ENCODE peak calls at places on chromosomes 11 and 22, in four cellular contexts. I, G, E and F are unnamed samples.

GRCh38 chr22:47994899-47995573 is 1232.6 kb downstream of the TBC1D22A start:
- DNase-seq in I (no peak), G (no peak), E (no peak), F (no peak)

GRCh38 chr11:279966-280761 is 2.0 kb downstream of the NLRP6 start:
- DNase-seq in I (no peak), G (peak; percentile 51), E (no peak), F (no peak)

GRCh38 chr22:49734882-49735281 is 92.8 kb downstream of the BRD1 start:
- DNase-seq in I (no peak), G (no peak), E (no peak), F (no peak)

GRCh38 chr22:46027219-46028068 is 50.5 kb upstream of the WNT7B start:
- DNase-seq in I (no peak), G (peak; percentile 63), E (no peak), F (no peak)

GRCh38 chr11:129286813-129287212 is 88.8 kb upstream of the BARX2 start:
- DNase-seq in I (no peak), G (no peak), E (no peak), F (no peak)

GRCh38 chr11:72591785-72592490 is 82.3 kb downstream of the PDE2A start:
- DNase-seq in I (no peak), G (no peak), E (no peak), F (no peak)

GRCh38 chr11:126332221-126332711 is 23.2 kb upstream of the ST3GAL4 start:
- DNase-seq in I (no peak), G (peak; percentile 80), E (peak; percentile 47), F (no peak)

GRCh38 chr11:125072210-125072960 is 9.3 kb downstream of the SLC37A2 start:
- DNase-seq in I (no peak), G (no peak), E (no peak), F (no peak)

GRCh38 chr11:10688401-10688800 is 5.2 kb downstream of the IRAG1 start:
- DNase-seq in I (no peak), G (no peak), E (no peak), F (no peak)

GRCh38 chr22:41447435-41448188 is 1.0 kb upstream of the TOB2 start:
- DNase-seq in I (no peak), G (peak; percentile 81), E (no peak), F (no peak)

GRCh38 chr11:109978895-109979294 is 114.3 kb upstream of the ZC3H12C start:
- DNase-seq in I (no peak), G (peak; percentile 8), E (no peak), F (no peak)

GRCh38 chr11:28058333-28058732 is 49.6 kb downstream of the KIF18A start:
- DNase-seq in I (no peak), G (peak; percentile 20), E (no peak), F (no peak)

GRCh38 chr22:45863981-45864751 is 112.8 kb downstream of the WNT7B start:
- DNase-seq in I (no peak), G (peak; percentile 75), E (peak; percentile 14), F (no peak)

GRCh38 chr11:84607975-84608787 is 1019.0 kb downstream of the DLG2 start:
- DNase-seq in I (no peak), G (no peak), E (no peak), F (no peak)

GRCh38 chr11:118870396-118871343 is 13.0 kb upstream of the CXCR5 start:
- DNase-seq in I (no peak), G (no peak), E (no peak), F (no peak)
- H3K4me3 ChIP-seq in I (peak overlapping the region; percentile 52), G (peak overlapping the region; percentile 56), E (no peak overlapping the region), F (no peak overlapping the region)

GRCh38 chr22:22738959-22739585 is 94.7 kb downstream of the GGTLC2 start:
- DNase-seq in I (no peak), G (no peak), E (no peak), F (no peak)
- H3K4me3 ChIP-seq in I (no peak overlapping the region), G (no peak overlapping the region), E (no peak overlapping the region), F (no peak overlapping the region)

GRCh38 chr22:44067033-44067432 is 42.9 kb downstream of the PARVB start:
- DNase-seq in I (no peak), G (no peak), E (no peak), F (no peak)

GRCh38 chr22:44067901-44068300 is 43.8 kb downstream of the PARVB start:
- DNase-seq in I (no peak), G (no peak), E (no peak), F (no peak)

GRCh38 chr22:44070029-44070428 is 45.9 kb downstream of the PARVB start:
- DNase-seq in I (no peak), G (no peak), E (no peak), F (no peak)

GRCh38 chr22:44071760-44072159 is 47.7 kb downstream of the PARVB start:
- DNase-seq in I (no peak), G (no peak), E (no peak), F (no peak)

DNA sequence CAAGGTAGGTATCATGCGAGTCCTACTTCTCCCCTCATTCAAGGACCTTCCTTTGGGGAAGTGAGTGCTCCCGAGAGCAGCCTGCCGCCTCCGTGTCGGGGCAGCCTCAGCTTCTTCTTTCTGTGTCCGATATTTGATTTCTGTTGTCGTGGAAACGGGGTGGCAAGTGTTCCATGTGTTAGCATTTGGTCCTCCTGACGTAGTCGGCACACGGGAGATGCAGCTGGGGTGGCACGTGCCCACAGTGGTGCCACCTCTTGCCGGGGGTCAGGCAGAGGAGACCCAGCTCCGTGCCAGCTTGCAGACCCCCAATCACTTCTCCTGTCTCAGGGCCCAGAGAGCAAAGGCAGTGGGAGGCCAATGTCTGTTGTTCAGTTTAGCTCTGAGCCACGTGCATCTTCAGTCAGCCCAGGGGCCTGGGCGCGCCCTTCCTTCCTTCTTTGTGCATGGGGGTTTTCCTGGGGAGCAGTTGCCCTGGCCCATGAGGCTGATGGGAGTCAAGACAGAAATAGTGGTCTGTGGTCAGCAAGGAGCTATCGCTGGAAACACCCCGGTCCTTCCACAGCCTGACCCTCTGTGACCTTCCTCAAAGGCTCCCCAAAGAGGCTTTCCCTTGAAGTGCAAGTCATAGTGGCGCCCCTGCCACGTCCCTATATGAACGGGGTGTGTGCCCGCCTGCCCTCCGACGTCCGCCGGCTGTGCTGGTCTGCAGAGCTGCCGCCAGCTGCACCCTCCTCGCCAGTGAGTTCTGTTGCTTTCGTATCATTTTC is 44.5 kb downstream of the PARVB start:
- DNase-seq in I (no peak), G (no peak), E (no peak), F (no peak)
- H3K4me3 ChIP-seq in I (no peak overlapping the region), G (no peak overlapping the region), E (no peak overlapping the region), F (no peak overlapping the region)

GRCh38 chr11:57179701-57180100 is 2.1 kb upstream of the LRRC55 start:
- DNase-seq in I (no peak), G (no peak), E (no peak), F (no peak)
- H3K4me3 ChIP-seq in I (no peak overlapping the region), G (no peak overlapping the region), E (no peak overlapping the region), F (no peak overlapping the region)

DNA sequence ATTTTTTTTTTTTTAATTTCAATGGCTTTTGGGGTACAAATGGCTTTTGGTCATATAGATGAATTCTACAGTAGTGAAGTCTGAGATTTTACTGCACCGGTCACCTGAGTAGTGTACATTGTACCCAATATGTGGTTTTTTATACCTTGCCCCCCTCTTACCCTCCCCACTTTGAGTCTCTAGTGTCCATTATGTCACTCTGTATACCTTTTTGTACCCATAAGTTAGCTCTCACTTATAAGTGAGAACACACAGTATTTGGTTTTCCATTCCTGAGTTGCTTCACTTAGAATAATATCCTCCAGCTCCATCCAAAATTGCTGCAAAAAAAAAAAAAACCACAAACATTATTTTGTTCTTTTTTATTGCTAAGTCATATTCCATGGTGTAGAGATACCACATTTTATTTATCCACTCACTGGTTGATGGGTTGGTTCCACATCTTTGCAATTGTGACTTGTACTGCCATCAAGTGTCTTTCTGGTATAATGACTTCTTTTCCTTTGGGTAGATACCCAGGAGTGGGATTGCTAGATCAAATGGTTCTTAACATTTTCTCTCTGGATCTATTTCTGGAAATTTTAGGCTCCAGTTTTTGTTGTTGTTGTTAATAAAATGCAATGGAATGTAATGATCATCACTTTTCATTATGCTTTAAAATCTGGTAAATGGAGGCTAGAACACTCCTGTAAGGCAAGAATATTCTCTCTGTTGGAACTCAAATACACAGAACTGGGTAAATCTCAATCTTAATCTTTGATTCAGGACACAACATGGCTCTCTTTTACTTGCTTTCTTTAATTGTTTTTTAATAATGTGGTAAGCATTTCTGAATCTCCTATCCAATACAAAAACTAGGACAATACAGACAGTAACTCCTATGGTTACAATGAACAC is 10.3 kb downstream of the NEAT1 start:
- DNase-seq in I (no peak), G (peak; percentile 49), E (no peak), F (no peak)
- H3K4me3 ChIP-seq in I (peak overlapping the region; percentile 94), G (peak overlapping the region; percentile 99), E (no peak overlapping the region), F (peak overlapping the region; percentile 31)

GRCh38 chr11:119025099-119025473 is 5.6 kb downstream of the SLC37A4 start:
- DNase-seq in I (no peak), G (no peak), E (no peak), F (no peak)

GRCh38 chr11:119025978-119026766 is 4.5 kb downstream of the SLC37A4 start:
- DNase-seq in I (no peak), G (no peak), E (no peak), F (no peak)

GRCh38 chr11:119024430-119025098 is 6.0 kb downstream of the TRAPPC4 start:
- DNase-seq in I (no peak), G (no peak), E (no peak), F (no peak)

GRCh38 chr11:119026970-119027369 is 3.7 kb downstream of the SLC37A4 start:
- DNase-seq in I (no peak), G (no peak), E (no peak), F (no peak)

DNA sequence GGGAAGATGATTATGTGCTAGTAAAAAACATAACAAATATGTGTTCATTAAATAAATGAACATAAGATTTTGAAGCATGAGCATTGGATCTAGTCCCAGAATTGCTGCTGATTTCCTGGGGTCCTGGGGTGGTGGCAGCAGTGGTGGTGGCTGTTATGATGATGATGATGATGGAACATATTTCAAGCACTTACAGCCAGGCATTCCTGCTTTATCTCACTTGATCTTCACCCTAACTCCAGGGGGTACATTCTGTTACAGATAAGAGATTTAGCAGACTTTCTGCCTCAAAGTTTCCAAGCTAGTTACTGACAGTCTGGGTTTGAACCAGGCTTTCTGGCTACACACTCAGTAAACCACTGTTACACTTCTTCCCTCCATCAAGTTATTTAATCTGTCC is 5.2 kb downstream of the TRAPPC4 start:
- DNase-seq in I (no peak), G (no peak), E (no peak), F (no peak)
- H3K4me3 ChIP-seq in I (no peak overlapping the region), G (no peak overlapping the region), E (no peak overlapping the region), F (no peak overlapping the region)

GRCh38 chr11:63667993-63668392 is 3.2 kb downstream of the ATL3 start:
- DNase-seq in I (no peak), G (peak; percentile 91), E (peak; percentile 79), F (no peak)

GRCh38 chr11:63670738-63671321 is 346 bp downstream of the ATL3 start:
- DNase-seq in I (no peak), G (peak; percentile 82), E (no peak), F (no peak)

GRCh38 chr11:63670077-63670737 is 969 bp downstream of the ATL3 start:
- DNase-seq in I (no peak), G (peak; percentile 76), E (no peak), F (no peak)

GRCh38 chr11:63666874-63667273 is 4.3 kb downstream of the ATL3 start:
- DNase-seq in I (no peak), G (peak; percentile 78), E (no peak), F (no peak)

GRCh38 chr11:63668396-63668795 is 2.8 kb downstream of the ATL3 start:
- DNase-seq in I (no peak), G (no peak), E (no peak), F (no peak)
- H3K4me3 ChIP-seq in I (peak overlapping the region; percentile 94), G (peak overlapping the region; percentile 88), E (no peak overlapping the region), F (peak overlapping the region; percentile 1)